ENCODE peak calls at places on chromosome 13, in nine cellular contexts. Z is progenitor cell of endocrine pancreas, B is lung, W is DMS153, F is NAMALWA, J is breast epithelium, L is GM04504, C is NCI-H748 treated with DMSO at 0.1 percent for 48 hours, U is NCI-H1105. Q is an unnamed sample.

GRCh38 chr13:108508263-108508662 is 121.1 kb upstream of the MYO16 start:
- DNase-seq in Z (no peak), B (no peak), W (no peak), F (peak), J (no peak), L (no peak), C (no peak), U (no peak), Q (no peak)

GRCh38 chr13:52377898-52378297 is 28.1 kb downstream of the THSD1 start:
- DNase-seq in Z (no peak), B (no peak), W (no peak), F (no peak), J (no peak), L (no peak), C (no peak), U (no peak), Q (no peak)

GRCh38 chr13:35988648-35989081 is 142.5 kb downstream of the DCLK1 start:
- DNase-seq in Z (no peak), B (no peak), W (no peak), F (no peak), J (no peak), L (no peak), C (no peak), U (no peak), Q (no peak)

GRCh38 chr13:43780666-43781065 is 6.1 kb downstream of the ENOX1 start:
- DNase-seq in Z (no peak), B (no peak), W (no peak), F (no peak), J (no peak), L (no peak), C (no peak), U (no peak), Q (no peak)

GRCh38 chr13:29758591-29759114 is 91.8 kb downstream of the UBL3 start:
- DNase-seq in Z (no peak), B (no peak), W (no peak), F (no peak), J (no peak), L (peak), C (no peak), U (no peak), Q (no peak)

GRCh38 chr13:55437162-55437561 is 1703.6 kb upstream of the PRR20A start:
- DNase-seq in Z (no peak), B (no peak), W (no peak), F (no peak), J (no peak), L (no peak), C (no peak), U (no peak), Q (no peak)

GRCh38 chr13:44989941-44990340 is 603 bp downstream of the GPALPP1 start:
- DNase-seq in Z (no peak), B (no peak), W (no peak), F (peak), J (no peak), L (no peak), C (no peak), U (no peak), Q (no peak)

GRCh38 chr13:82822935-82823334 is 1059.3 kb downstream of the SLITRK1 start:
- DNase-seq in Z (no peak), B (no peak), W (no peak), F (no peak), J (no peak), L (no peak), C (no peak), U (no peak), Q (no peak)

GRCh38 chr13:112684041-112684440 is 5.8 kb upstream of the ATP11A start:
- DNase-seq in Z (peak), B (no peak), W (no peak), F (no peak), J (no peak), L (no peak), C (no peak), U (no peak), Q (no peak)

GRCh38 chr13:51978836-51979556 is 32.3 kb downstream of the ATP7B start:
- DNase-seq in Z (no peak), B (no peak), W (no peak), F (no peak), J (no peak), L (no peak), C (no peak), U (no peak), Q (no peak)

GRCh38 chr13:50521750-50522149 is 321.7 kb downstream of the DLEU7 start:
- DNase-seq in Z (no peak), B (no peak), W (no peak), F (no peak), J (no peak), L (no peak), C (peak), U (no peak), Q (no peak)

GRCh38 chr13:113927661-113928581 is 46.0 kb downstream of the C13orf46 start:
- DNase-seq in Z (no peak), B (no peak), W (no peak), F (no peak), J (peak), L (peak), C (no peak), U (no peak), Q (peak)

GRCh38 chr13:81539643-81540150 is 1198.8 kb upstream of the SPRY2 start:
- DNase-seq in Z (no peak), B (no peak), W (no peak), F (no peak), J (no peak), L (no peak), C (no peak), U (no peak), Q (no peak)

GRCh38 chr13:85529216-85529590 is 270.0 kb downstream of the SLITRK6 start:
- DNase-seq in Z (no peak), B (no peak), W (no peak), F (no peak), J (no peak), L (peak), C (no peak), U (no peak), Q (no peak)

GRCh38 chr13:110454956-110455355 is 106.6 kb downstream of the RAB20 start:
- DNase-seq in Z (no peak), B (no peak), W (no peak), F (no peak), J (no peak), L (no peak), C (no peak), U (no peak), Q (no peak)